ENCODE peak calls at places on chromosome 2, in ten cellular contexts. G is GM12865, I is astrocyte of the cerebellum, V is esophagus squamous epithelium, S is colonic mucosa, H is cardiac muscle cell, F is tibial nerve, Q is NB4, E is AG10803, K is sigmoid colon. X is an unnamed sample.

GRCh38 chr2:185899364-185899763 is 160.8 kb downstream of the FSIP2 start:
- DNase-seq in K (no peak), S (no peak), E (no peak), G (no peak), I (no peak), F (no peak), H (no peak), Q (no peak), V (no peak), X (no peak)

GRCh38 chr2:10773841-10774341 is 38.7 kb downstream of the PDIA6 start:
- DNase-seq in H (no peak), F (no peak), K (peak; percentile 40), I (no peak), S (no peak), Q (no peak), E (no peak), V (no peak), G (no peak), X (no peak)

GRCh38 chr2:241217320-241218031 is 29.0 kb downstream of the ANO7 start:
- DNase-seq in S (peak; percentile 60), E (peak; percentile 73), F (peak; percentile 29), G (peak; percentile 79), I (peak; percentile 19), V (no peak), K (peak; percentile 87), Q (peak; percentile 52), H (peak; percentile 81), X (peak; percentile 73)

GRCh38 chr2:144759746-144760145 is 239.8 kb upstream of the ZEB2 start:
- DNase-seq in Q (no peak), H (no peak), K (no peak), S (no peak), G (no peak), E (no peak), I (no peak), F (no peak), V (no peak), X (no peak)

GRCh38 chr2:85785027-85785822 is 31.4 kb downstream of the ATOH8 start:
- DNase-seq in K (peak; percentile 85), I (peak; percentile 99), V (no peak), S (no peak), G (no peak), F (no peak), E (peak; percentile 95), Q (peak; percentile 22), H (peak; percentile 97), X (peak; percentile 64)

GRCh38 chr2:196217116-196217515 is 45.7 kb upstream of the STK17B start:
- DNase-seq in S (no peak), G (no peak), V (no peak), Q (no peak), I (no peak), H (no peak), K (no peak), F (no peak), E (no peak), X (no peak)

GRCh38 chr2:95262896-95263542 is 11.2 kb upstream of the PROM2 start:
- DNase-seq in Q (no peak), S (no peak), H (no peak), K (no peak), E (no peak), I (no peak), G (no peak), V (no peak), F (no peak), X (no peak)

GRCh38 chr2:26537826-26538475 is 60.0 kb upstream of the OTOF start:
- DNase-seq in Q (no peak), V (no peak), F (no peak), K (peak; percentile 19), S (no peak), I (no peak), H (no peak), G (no peak), E (no peak), X (no peak)

GRCh38 chr2:43293744-43294695 is 67.6 kb upstream of the ZFP36L2 start:
- DNase-seq in G (peak; percentile 92), I (peak; percentile 99), E (peak; percentile 97), Q (peak; percentile 99), K (peak; percentile 76), F (peak; percentile 79), S (peak; percentile 54), V (no peak), H (peak; percentile 98), X (peak; percentile 99)

GRCh38 chr2:233413046-233413445 is 58.8 kb downstream of the DGKD start:
- DNase-seq in Q (no peak), E (peak; percentile 21), K (no peak), H (peak; percentile 71), V (no peak), S (no peak), I (no peak), G (no peak), F (no peak), X (peak; percentile 65)

GRCh38 chr2:120899799-120900198 is 164.1 kb downstream of the GLI2 start:
- DNase-seq in G (no peak), F (no peak), V (no peak), Q (no peak), I (no peak), H (no peak), K (no peak), S (no peak), E (no peak), X (no peak)

GRCh38 chr2:120898496-120898895 is 162.8 kb downstream of the GLI2 start:
- DNase-seq in H (no peak), G (no peak), K (no peak), V (no peak), I (no peak), F (no peak), Q (no peak), S (no peak), E (no peak), X (no peak)

GRCh38 chr2:120898961-120899360 is 163.3 kb downstream of the GLI2 start:
- DNase-seq in V (no peak), E (no peak), F (no peak), I (no peak), Q (peak; percentile 38), H (no peak), S (no peak), G (no peak), K (no peak), X (no peak)

GRCh38 chr2:120901213-120901612 is 165.5 kb downstream of the GLI2 start:
- DNase-seq in V (no peak), G (no peak), S (no peak), E (no peak), F (no peak), K (no peak), Q (no peak), H (no peak), I (no peak), X (no peak)

GRCh38 chr2:120899373-120899772 is 163.7 kb downstream of the GLI2 start:
- DNase-seq in V (no peak), F (no peak), H (no peak), K (no peak), I (no peak), S (no peak), E (no peak), Q (peak; percentile 77), G (no peak), X (no peak)
- H3K4me3 ChIP-seq in V (no peak overlapping the region), F (no peak overlapping the region), H (no peak overlapping the region), K (no peak overlapping the region), I (no peak overlapping the region), S (no peak overlapping the region), E (no peak overlapping the region), Q (no peak overlapping the region), G (no peak overlapping the region), X (no peak overlapping the region)

DNA sequence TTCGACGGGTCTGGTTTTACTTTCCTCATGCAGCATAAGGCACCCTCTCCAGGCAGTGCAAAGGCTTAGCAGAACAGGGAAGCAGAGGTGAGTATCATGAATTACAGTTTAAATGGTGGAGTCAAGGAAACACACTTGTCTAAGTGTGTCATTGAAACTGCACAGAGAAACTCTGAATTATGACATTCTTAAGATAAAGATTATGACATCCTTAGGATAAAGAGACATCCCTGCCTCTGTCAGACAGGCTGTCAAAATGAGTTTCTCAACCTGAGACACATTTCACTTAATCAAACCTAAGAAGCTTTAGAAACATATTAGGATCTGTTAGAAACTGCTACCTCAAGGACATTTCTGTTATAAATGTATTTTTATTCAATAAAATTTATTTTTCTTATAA is 113.2 kb downstream of the DHRS9 start:
- DNase-seq in G (no peak), K (no peak), I (no peak), H (no peak), S (no peak), F (no peak), V (no peak), Q (no peak), E (no peak), X (no peak)
- TF ChIP-seq CTCF in G (no peak), K (no peak), I (no peak), H (no peak), S (no peak), F (no peak), V (no peak), Q (no peak), E (no peak), X (no peak)

DNA sequence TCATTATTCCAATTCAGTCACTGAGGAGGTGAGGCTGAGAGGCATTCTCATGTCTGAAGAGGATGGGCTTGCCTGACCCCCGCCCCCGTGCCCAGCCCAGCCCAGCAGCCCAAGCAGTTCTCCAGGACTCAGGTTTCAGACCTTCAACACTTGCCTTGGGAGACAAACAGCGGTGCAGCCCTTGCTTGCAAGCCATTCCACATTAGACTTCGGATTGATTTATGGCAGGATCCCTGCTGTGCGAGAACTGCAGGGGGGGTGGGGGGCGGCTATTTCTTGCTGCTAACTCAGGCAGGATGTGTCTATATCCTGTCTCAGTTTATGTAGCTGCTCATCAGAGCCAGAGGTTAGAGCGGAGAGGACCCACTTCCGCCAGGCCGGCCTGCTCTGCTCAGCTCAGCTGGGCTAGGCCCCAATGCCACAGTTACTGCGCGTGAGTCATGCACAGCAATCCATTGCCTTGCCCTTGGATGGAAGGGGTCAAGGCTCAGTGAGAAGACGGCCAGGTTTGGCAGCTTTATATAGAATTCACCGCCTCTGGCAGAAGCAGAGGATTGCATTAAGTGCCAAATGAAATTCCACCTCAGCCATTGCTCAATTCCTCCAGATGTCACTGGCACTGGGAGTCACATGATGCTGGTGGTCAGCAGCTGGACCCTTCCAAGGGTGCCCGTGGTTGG is 1.8 kb downstream of the GYPC start:
- DNase-seq in F (peak; percentile 63), I (peak; percentile 93), K (peak; percentile 94), S (peak; percentile 57), E (peak; percentile 100), G (peak; percentile 92), H (peak; percentile 99), V (peak; percentile 34), Q (peak; percentile 99), X (peak; percentile 98)
- H3K4me3 ChIP-seq in F (peak overlapping the region; percentile 94), I (peak overlapping the region; percentile 68), K (peak overlapping the region; percentile 87), S (peak overlapping the region; percentile 63), E (peak overlapping the region; percentile 84), G (peak overlapping the region; percentile 68), H (no peak overlapping the region), V (peak overlapping the region; percentile 81), Q (peak overlapping the region; percentile 96), X (peak overlapping the region; percentile 84)

DNA sequence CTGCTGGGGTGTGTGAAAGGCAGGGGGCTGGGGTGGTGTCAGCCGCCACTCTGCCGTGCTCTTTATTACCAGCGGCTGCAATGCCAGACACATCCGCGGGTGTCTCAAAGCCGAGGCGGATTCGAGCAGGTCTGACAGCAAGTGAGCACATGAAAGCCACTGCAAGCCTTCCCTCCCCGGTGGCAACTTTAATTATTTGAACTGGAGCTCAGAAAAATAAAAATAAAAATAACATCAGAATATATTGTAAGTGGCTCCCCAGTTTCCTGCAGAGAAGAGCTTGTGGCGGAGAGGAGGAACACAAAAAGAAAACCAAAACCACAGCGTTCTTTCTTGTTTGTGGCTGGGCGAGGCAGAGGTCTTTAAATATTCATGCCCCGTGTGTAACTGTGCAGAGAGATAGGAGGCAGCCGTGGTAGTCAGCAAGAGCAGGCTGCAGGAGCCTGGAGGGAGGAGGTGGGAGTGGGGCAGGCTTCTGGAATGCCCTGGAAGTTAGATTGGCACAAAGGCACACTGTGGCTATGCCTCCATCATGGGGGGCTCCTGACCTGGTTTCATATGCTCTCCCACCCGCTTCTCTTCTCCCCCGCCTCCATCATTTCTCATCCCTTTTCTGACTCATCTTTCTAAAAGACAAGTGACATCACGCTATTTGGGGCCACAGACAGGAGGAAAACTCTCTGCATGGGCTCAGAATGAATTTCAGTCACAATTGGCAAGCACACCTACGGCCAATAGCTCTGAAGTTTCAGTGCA is 199.8 kb downstream of the CLIP4 start:
- DNase-seq in V (no peak), E (peak; percentile 12), K (no peak), H (peak; percentile 11), I (peak; percentile 32), Q (peak; percentile 77), S (no peak), F (no peak), G (peak; percentile 83), X (no peak)
- TF ChIP-seq CTCF in V (peak; percentile 59), E (peak; percentile 17), K (no peak), H (no peak), I (peak; percentile 40), Q (peak; percentile 32), S (no peak), F (no peak), G (peak; percentile 28), X (no peak)

X was measured in fibroblast of pulmonary artery.